ENCODE peak calls at places on chromosomes 3 and 15, in six cellular contexts. G is GDM1, Z is fibroblast of pulmonary artery, V is NAMALWA, M is MM.1S, Y is fibroblast of lung. W is an unnamed sample.
A peak's percentile ranks its signal among the peaks of the same experiment; 100 is the strongest.

GRCh38 chr3:125115640-125116039 is 59.8 kb upstream of the HEG1 start:
- DNase-seq in G (no peak), Y (peak; percentile 52), Z (peak; percentile 55), V (no peak), M (no peak), W (no peak)

GRCh38 chr3:186461141-186461540 is 83.0 kb downstream of the CRYGS start:
- DNase-seq in V (no peak), Z (peak; percentile 49), G (no peak), M (no peak), Y (peak; percentile 72), W (no peak)

GRCh38 chr3:38560284-38560683 is 64.1 kb downstream of the EXOG start:
- DNase-seq in Z (no peak), M (no peak), G (no peak), V (peak; percentile 23), Y (no peak), W (no peak)

GRCh38 chr3:25661694-25662455 is 2.8 kb downstream of the TOP2B start:
- DNase-seq in G (no peak), Z (no peak), V (peak; percentile 71), M (peak; percentile 58), Y (no peak), W (no peak)

GRCh38 chr15:101382544-101382943 is 87.5 kb upstream of the SNRPA1 start:
- DNase-seq in G (no peak), M (no peak), Y (no peak), V (no peak), Z (no peak), W (no peak)

GRCh38 chr3:161403251-161403650 is 31.9 kb upstream of the SPTSSB start:
- DNase-seq in V (no peak), M (no peak), Y (no peak), Z (no peak), G (no peak), W (no peak)

GRCh38 chr3:14783480-14784086 is 35.2 kb upstream of the FGD5 start:
- DNase-seq in Y (no peak), V (no peak), G (no peak), M (no peak), Z (no peak), W (no peak)

GRCh38 chr3:159892171-159892791 is 96.4 kb upstream of the IL12A start:
- DNase-seq in Z (no peak), Y (no peak), G (no peak), M (no peak), V (no peak), W (no peak)

GRCh38 chr15:56369234-56369633 is 4.0 kb downstream of the TEX9 start:
- DNase-seq in M (peak; percentile 46), Z (no peak), G (no peak), V (no peak), Y (no peak), W (no peak)

GRCh38 chr3:19947549-19948071 is 713 bp downstream of the RAB5A start:
- DNase-seq in G (peak; percentile 16), M (peak; percentile 65), Y (peak; percentile 52), Z (peak; percentile 30), V (no peak), W (no peak)

GRCh38 chr15:90816401-90817116 is 51.8 kb upstream of the FURIN start:
- DNase-seq in M (no peak), V (no peak), G (no peak), Y (no peak), Z (no peak), W (no peak)

GRCh38 chr3:90253131-90253530 is 1145.7 kb downstream of the EPHA3 start:
- DNase-seq in M (no peak), V (peak; percentile 11), Y (no peak), Z (no peak), G (no peak), W (no peak)

GRCh38 chr3:48433472-48434118 is 3.7 kb upstream of the PLXNB1 start:
- DNase-seq in G (no peak), V (no peak), M (no peak), Y (peak; percentile 57), Z (peak; percentile 43), W (no peak)